ENCODE peak calls at places on chromosomes 5 and 9, in nine cellular contexts. G is body of pancreas, T is stomach, V is adrenal gland, I is HCT116, E is transverse colon, P is K562, Q is suprapubic skin, Y is uterus. F is an unnamed sample.

GRCh38 chr9:120867676-120868338 is 9.2 kb downstream of the PHF19 start:
- DNase-seq in G (peak; percentile 17), Q (no peak), P (no peak), Y (no peak), I (no peak), T (no peak), V (no peak), E (no peak), F (no peak)

GRCh38 chr9:14251146-14252071 is 62.5 kb downstream of the NFIB start:
- DNase-seq in E (peak; percentile 78), T (peak; percentile 95), G (peak; percentile 98), V (peak; percentile 65), I (peak; percentile 7), Q (peak; percentile 85), Y (peak; percentile 50), P (no peak), F (peak; percentile 86)

GRCh38 chr5:87411586-87412416 is 929 bp downstream of the CCNH start:
- DNase-seq in Q (no peak), Y (peak; percentile 24), P (peak; percentile 74), G (peak; percentile 31), T (peak; percentile 26), I (peak; percentile 6), E (peak; percentile 42), V (peak; percentile 25), F (no peak)

GRCh38 chr5:61467766-61468482 is 135.9 kb downstream of the ZSWIM6 start:
- DNase-seq in Y (no peak), T (no peak), P (no peak), V (no peak), E (no peak), I (no peak), G (no peak), Q (no peak), F (no peak)

GRCh38 chr9:118009585-118009984 is 305.4 kb downstream of the TLR4 start:
- DNase-seq in Q (no peak), T (no peak), E (no peak), G (no peak), Y (no peak), V (no peak), I (no peak), P (no peak), F (no peak)

GRCh38 chr5:89573336-89573735 is 690.4 kb upstream of the MEF2C start:
- DNase-seq in P (no peak), Y (no peak), T (no peak), G (no peak), Q (no peak), E (no peak), I (no peak), V (no peak), F (no peak)

GRCh38 chr5:33725846-33726245 is 165.9 kb downstream of the ADAMTS12 start:
- DNase-seq in P (no peak), G (no peak), Y (no peak), T (no peak), Q (no peak), I (no peak), E (no peak), V (no peak), F (no peak)

GRCh38 chr9:97468658-97469448 is 32.6 kb upstream of the TMOD1 start:
- DNase-seq in E (peak; percentile 75), T (peak; percentile 84), Y (peak; percentile 85), G (peak; percentile 88), I (peak; percentile 28), Q (peak; percentile 81), P (peak; percentile 85), V (peak; percentile 84), F (peak; percentile 73)

GRCh38 chr5:142296914-142297417 is 27.9 kb downstream of the SPRY4 start:
- DNase-seq in V (no peak), E (no peak), Q (no peak), T (no peak), P (no peak), Y (no peak), G (no peak), I (no peak), F (no peak)

GRCh38 chr5:109580225-109580624 is 109.5 kb upstream of the MAN2A1 start:
- DNase-seq in T (no peak), P (no peak), Y (no peak), Q (no peak), E (no peak), V (no peak), G (no peak), I (no peak), F (no peak)

GRCh38 chr5:179801304-179802206 is 5.1 kb downstream of the MGAT4B start:
- DNase-seq in Q (peak; percentile 88), T (peak; percentile 86), P (peak; percentile 51), I (no peak), Y (peak; percentile 75), G (peak; percentile 90), E (peak; percentile 88), V (peak; percentile 77), F (peak; percentile 74)

GRCh38 chr5:83227611-83228010 is 150.3 kb downstream of the XRCC4 start:
- DNase-seq in Q (no peak), V (no peak), G (no peak), P (no peak), I (no peak), Y (no peak), T (no peak), E (no peak), F (no peak)

GRCh38 chr5:60820593-60821487 is 23.2 kb downstream of the ELOVL7 start:
- DNase-seq in P (peak; percentile 80), Q (no peak), E (no peak), I (no peak), Y (no peak), V (no peak), T (no peak), G (no peak), F (no peak)

GRCh38 chr9:38682713-38683112 is 37.2 kb downstream of the FAM240B start:
- DNase-seq in G (no peak), Y (no peak), V (no peak), I (peak; percentile 67), Q (no peak), E (no peak), P (peak; percentile 14), T (no peak), F (no peak)

GRCh38 chr9:27188426-27188825 is 79.4 kb downstream of the TEK start:
- DNase-seq in I (no peak), G (no peak), T (no peak), Q (no peak), E (no peak), P (no peak), Y (no peak), V (no peak), F (no peak)

GRCh38 chr5:69364414-69364813 is 4.9 kb downstream of the AK6 start:
- DNase-seq in T (no peak), Y (no peak), P (peak; percentile 38), Q (no peak), V (no peak), E (no peak), G (no peak), I (peak; percentile 21), F (no peak)
- TF ChIP-seq CTCF in T (no peak), Y (no peak), P (peak; percentile 30), Q (no peak), V (peak; percentile 34), E (peak; percentile 47), G (peak; percentile 6), I (peak; percentile 65), F (no peak)

DNA sequence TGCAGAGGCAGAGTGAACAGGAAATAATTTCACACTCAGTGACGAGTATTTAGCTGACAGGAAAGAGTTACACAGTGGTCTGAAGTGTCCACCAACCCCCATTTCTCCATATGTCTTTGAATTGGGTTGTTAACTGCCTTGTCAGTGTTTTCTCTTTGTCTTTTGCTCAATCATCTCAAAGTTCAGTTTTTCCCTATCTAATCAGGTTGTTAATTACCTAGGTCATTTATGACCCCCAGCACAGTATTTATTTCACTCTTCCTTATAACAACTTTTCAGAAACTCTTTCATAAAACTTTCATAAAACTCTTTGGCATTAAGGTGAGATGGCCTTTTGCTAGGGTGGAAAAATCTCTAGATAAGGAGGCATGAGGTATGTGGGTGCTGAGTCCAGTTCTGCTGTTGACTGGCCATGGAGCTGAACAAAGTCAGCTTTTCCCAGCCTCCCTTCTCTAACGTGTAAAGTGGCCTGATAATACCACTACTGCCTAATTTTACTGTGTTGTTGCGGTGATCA is 5.2 kb upstream of the ALDOB start:
- DNase-seq in V (no peak), I (no peak), E (no peak), T (no peak), Y (no peak), P (no peak), Q (no peak), G (no peak), F (no peak)
- TF ChIP-seq POLR2A in V (no peak), I (no peak), E (no peak), T (no peak), Y (no peak), P (no peak), Q (no peak), G (no peak), F (no peak)

DNA sequence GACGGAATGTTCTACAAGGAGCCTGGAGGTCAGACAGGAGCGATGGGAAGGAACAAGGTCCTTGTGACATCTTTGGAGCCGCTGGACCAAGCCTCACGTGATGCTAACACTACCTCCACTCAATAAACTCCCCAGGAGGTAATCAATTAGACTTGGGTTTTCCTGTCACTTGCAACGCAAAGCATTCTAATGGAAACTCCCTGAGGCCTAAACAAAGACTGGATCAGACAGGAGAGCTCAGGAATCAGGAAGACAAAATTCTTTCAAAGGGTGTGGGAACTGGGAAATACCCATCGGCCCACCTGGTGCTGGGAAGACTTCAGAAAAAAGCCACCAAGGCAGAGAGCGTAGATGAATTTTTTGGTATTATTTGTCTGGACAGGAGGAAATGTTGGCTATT is 22.3 kb upstream of the UNC5A start:
- DNase-seq in G (no peak), Y (no peak), Q (no peak), T (no peak), I (no peak), E (no peak), V (no peak), P (no peak), F (no peak)
- H3K27me3 ChIP-seq in G (no peaks in the 10 kb centered on the region), Y (no peaks in the 10 kb centered on the region), Q (peaks cover 81% of the 10 kb centered on the region), T (peaks cover 51% of the 10 kb centered on the region), I (no peaks in the 10 kb centered on the region), E (peaks cover 57% of the 10 kb centered on the region), V (peaks cover 16% of the 10 kb centered on the region), P (peaks cover 16% of the 10 kb centered on the region), F (peaks cover 69% of the 10 kb centered on the region)

GRCh38 chr5:175059687-175060194 is 335.4 kb downstream of the MSX2 start:
- DNase-seq in E (no peak), T (no peak), P (no peak), I (peak; percentile 10), V (peak; percentile 18), G (peak; percentile 26), Q (no peak), Y (no peak), F (peak; percentile 36)
- TF ChIP-seq CTCF in E (no peak), T (no peak), P (peak; percentile 53), I (peak; percentile 48), V (no peak), G (no peak), Q (no peak), Y (no peak), F (no peak)

GRCh38 chr5:14414615-14415515 is 166.7 kb upstream of the OTULINL start:
- DNase-seq in Q (no peak), V (no peak), G (no peak), T (no peak), I (no peak), P (no peak), Y (no peak), E (no peak), F (no peak)
- TF ChIP-seq POLR2A in Q (no peak), V (no peak), G (no peak), T (no peak), I (no peak), P (no peak), Y (no peak), E (no peak), F (no peak)

F was measured in heart left ventricle.